ENCODE peak calls at places on chromosomes 13 and 19, in four cellular contexts. H is mesendoderm, G is fibroblast of lung, V is brain microvascular endothelial cell. C is an unnamed sample.

GRCh38 chr13:30581582-30581981 is 36.1 kb upstream of the USPL1 start:
- DNase-seq in H (peak), G (no peak), V (no peak), C (no peak)

GRCh38 chr13:91078093-91078679 is 269.3 kb upstream of the MIR17HG start:
- DNase-seq in H (no peak), G (peak), V (no peak), C (no peak)

GRCh38 chr19:45471866-45472556 is 4.2 kb downstream of the FOSB start:
- DNase-seq in G (no peak), V (no peak), H (no peak), C (no peak)

GRCh38 chr13:27043013-27043412 is 128.6 kb downstream of the USP12 start:
- DNase-seq in H (peak), V (peak), G (peak), C (peak)

GRCh38 chr13:87778128-87778527 is 107.0 kb downstream of the SLITRK5 start:
- DNase-seq in V (no peak), G (no peak), H (no peak), C (no peak)

GRCh38 chr19:17192751-17193150 is 22.4 kb upstream of the USE1 start:
- DNase-seq in G (no peak), H (no peak), V (no peak), C (no peak)

GRCh38 chr19:35513975-35514809 is 743 bp upstream of the DMKN start:
- DNase-seq in H (peak), G (no peak), V (no peak), C (no peak)

GRCh38 chr19:16038196-16038695 is 38.0 kb upstream of the TPM4 start:
- DNase-seq in V (no peak), H (no peak), G (no peak), C (no peak)

GRCh38 chr19:13012690-13013608 is 17.7 kb downstream of the NFIX start:
- DNase-seq in G (peak), V (no peak), H (peak), C (no peak)

GRCh38 chr13:85317781-85318180 is 481.4 kb downstream of the SLITRK6 start:
- DNase-seq in V (no peak), G (no peak), H (no peak), C (no peak)

GRCh38 chr13:46667687-46668281 is 114.8 kb downstream of the LRCH1 start:
- DNase-seq in V (no peak), H (no peak), G (no peak), C (no peak)

GRCh38 chr13:94712287-94712811 is at the start of gene SOX21:
- DNase-seq in H (peak), V (no peak), G (no peak), C (peak)

GRCh38 chr13:21074601-21075302 is 13.4 kb upstream of the LATS2 start:
- DNase-seq in V (no peak), H (peak), G (no peak), C (no peak)

GRCh38 chr19:2923510-2923909 is 21.3 kb downstream of the ZNF77 start:
- DNase-seq in G (peak), H (no peak), V (no peak), C (no peak)

GRCh38 chr13:80881495-80882482 is 540.9 kb upstream of the SPRY2 start:
- DNase-seq in V (no peak), H (no peak), G (no peak), C (no peak)

GRCh38 chr19:11576186-11576585 is 1.3 kb downstream of the ACP5 start:
- DNase-seq in H (no peak), V (no peak), G (no peak), C (no peak)

GRCh38 chr19:49149652-49150105 is 5.5 kb downstream of the HRC start:
- DNase-seq in V (peak), G (peak), H (peak), C (peak)

GRCh38 chr13:47999973-48000372 is 1.1 kb downstream of the SUCLA2 start:
- DNase-seq in G (no peak), V (no peak), H (no peak), C (no peak)

GRCh38 chr19:46900341-46900740 is 39.5 kb downstream of the ARHGAP35 start:
- DNase-seq in V (no peak), G (no peak), H (no peak), C (no peak)

GRCh38 chr13:96821381-96821780 is 172.9 kb downstream of the OXGR1 start:
- DNase-seq in H (no peak), V (peak), G (peak), C (no peak)

GRCh38 chr13:24627090-24627714 is 53.0 kb upstream of the ATP12A start:
- DNase-seq in V (no peak), H (peak), G (no peak), C (no peak)

GRCh38 chr19:4504874-4505569 is 13.3 kb downstream of the PLIN4 start:
- DNase-seq in V (no peak), G (no peak), H (no peak), C (no peak)

GRCh38 chr13:40580566-40581276 is 85.7 kb downstream of the FOXO1 start:
- DNase-seq in G (peak), V (no peak), H (no peak), C (no peak)
- H3K27ac ChIP-seq in G (no peak), V (no peak), H (no peak), C (no peak)

GRCh38 chr19:42421591-42422031 is 5.6 kb downstream of the LIPE start:
- DNase-seq in H (no peak), G (no peak), V (no peak), C (no peak)
- H3K27ac ChIP-seq in H (no peak), G (no peak), V (no peak), C (no peak)

GRCh38 chr13:101569807-101570206 is 117.3 kb downstream of the ITGBL1 start:
- DNase-seq in H (no peak), V (no peak), G (no peak), C (no peak)
- H3K27ac ChIP-seq in H (no peak), V (no peak), G (no peak), C (no peak)

GRCh38 chr13:32426981-32427851 is 714 bp downstream of the N4BP2L1 start:
- DNase-seq in G (peak), H (peak), V (no peak), C (peak)

GRCh38 chr13:32428581-32429072 is 697 bp upstream of the N4BP2L1 start:
- DNase-seq in V (no peak), H (no peak), G (no peak), C (no peak)

GRCh38 chr13:32429406-32429909 is 1.5 kb upstream of the N4BP2L1 start:
- DNase-seq in V (no peak), H (no peak), G (no peak), C (no peak)

GRCh38 chr13:32426191-32426980 is 1.5 kb downstream of the N4BP2L1 start:
- DNase-seq in H (no peak), G (no peak), V (no peak), C (no peak)

GRCh38 chr13:32427852-32428580 is at the start of gene N4BP2L1:
- DNase-seq in H (peak), V (peak), G (peak), C (peak)
- H3K27ac ChIP-seq in H (no peak), V (no peak), G (no peak), C (peak)